ENCODE peak calls at places on chromosomes 2 and 18, in five cellular contexts. F is H9, S is mesenchymal stem cell, W is H1, Y is trophoblast cell. Z is an unnamed sample.

GRCh38 chr2:235709969-235710879 is 216.4 kb downstream of the AGAP1 start:
- DNase-seq in F (no peak), S (no peak), W (no peak), Y (no peak), Z (peak)

GRCh38 chr2:163565192-163565591 is 170.6 kb downstream of the FIGN start:
- DNase-seq in F (no peak), S (no peak), W (no peak), Y (no peak), Z (no peak)

GRCh38 chr2:172089633-172090032 is 4.3 kb downstream of the DLX1 start:
- DNase-seq in F (no peak), S (no peak), W (no peak), Y (no peak), Z (no peak)

GRCh38 chr2:18976112-18976961 is 382.1 kb downstream of the OSR1 start:
- DNase-seq in F (no peak), S (peak), W (no peak), Y (no peak), Z (no peak)

GRCh38 chr18:31490387-31490786 is 7.6 kb upstream of the DSG2 start:
- DNase-seq in F (no peak), S (no peak), W (no peak), Y (peak), Z (no peak)

GRCh38 chr2:138997849-138998517 is 217.8 kb upstream of the NXPH2 start:
- DNase-seq in F (no peak), S (peak), W (no peak), Y (no peak), Z (no peak)

GRCh38 chr2:96527990-96528679 is 8.4 kb upstream of the ARID5A start:
- DNase-seq in F (no peak), S (peak), W (no peak), Y (peak), Z (no peak)

GRCh38 chr2:202054716-202055115 is 18.3 kb upstream of the KIAA2012 start:
- DNase-seq in F (no peak), S (no peak), W (no peak), Y (no peak), Z (no peak)

GRCh38 chr2:160010361-160011145 is 51.9 kb downstream of the PLA2R1 start:
- DNase-seq in F (no peak), S (no peak), W (no peak), Y (no peak), Z (no peak)

GRCh38 chr2:149098722-149099121 is 60.2 kb downstream of the LYPD6B start:
- DNase-seq in F (no peak), S (peak), W (no peak), Y (no peak), Z (no peak)

GRCh38 chr2:240369725-240370585 is 65.5 kb upstream of the GPC1 start:
- DNase-seq in F (no peak), S (peak), W (no peak), Y (peak), Z (no peak)

GRCh38 chr2:142867161-142867560 is 10.3 kb upstream of the KYNU start:
- DNase-seq in F (no peak), S (no peak), W (no peak), Y (peak), Z (no peak)

GRCh38 chr18:10739152-10739551 is 213.3 kb downstream of the NAPG start:
- DNase-seq in F (no peak), S (no peak), W (no peak), Y (peak), Z (no peak)

GRCh38 chr2:209772316-209772715 is 684 bp downstream of the UNC80 start:
- DNase-seq in F (no peak), S (no peak), W (no peak), Y (no peak), Z (no peak)

GRCh38 chr2:23691106-23691470 is 235.8 kb downstream of the ATAD2B start:
- DNase-seq in F (no peak), S (no peak), W (no peak), Y (no peak), Z (no peak)

GRCh38 chr18:4765401-4765800 is 310.3 kb upstream of the DLGAP1 start:
- DNase-seq in F (peak), S (no peak), W (peak), Y (no peak), Z (no peak)

GRCh38 chr2:112021781-112022231 is 33.3 kb upstream of the TMEM87B start:
- DNase-seq in F (no peak), S (peak), W (no peak), Y (no peak), Z (no peak)

GRCh38 chr2:31998731-31999383 is 12.0 kb downstream of the MEMO1 start:
- DNase-seq in F (no peak), S (no peak), W (no peak), Y (no peak), Z (no peak)

GRCh38 chr2:221596192-221596591 is 24.1 kb upstream of the EPHA4 start:
- DNase-seq in F (no peak), S (peak), W (no peak), Y (peak), Z (no peak)

GRCh38 chr2:220226076-220226475 is 598.6 kb downstream of the SLC4A3 start:
- DNase-seq in F (no peak), S (no peak), W (no peak), Y (peak), Z (no peak)

GRCh38 chr18:77173274-77174030 is 40.9 kb upstream of the MBP start:
- DNase-seq in F (no peak), S (no peak), W (no peak), Y (no peak), Z (no peak)

GRCh38 chr2:16148632-16149348 is 208.4 kb downstream of the MYCN start:
- DNase-seq in F (no peak), S (no peak), W (peak), Y (peak), Z (no peak)

GRCh38 chr2:133296396-133296795 is 271.9 kb downstream of the NCKAP5 start:
- DNase-seq in F (no peak), S (no peak), W (no peak), Y (peak), Z (no peak)

GRCh38 chr2:207503234-207503633 is 26.5 kb upstream of the CREB1 start:
- DNase-seq in F (no peak), S (peak), W (no peak), Y (peak), Z (no peak)

GRCh38 chr2:68686178-68686577 is 42.8 kb downstream of the PROKR1 start:
- DNase-seq in F (no peak), S (no peak), W (no peak), Y (no peak), Z (no peak)

GRCh38 chr2:143132360-143132759 is 3.1 kb downstream of the ARHGAP15 start:
- DNase-seq in F (no peak), S (no peak), W (no peak), Y (no peak), Z (no peak)

GRCh38 chr2:239640676-239641580 is 240.1 kb upstream of the HDAC4 start:
- DNase-seq in F (no peak), S (no peak), W (no peak), Y (no peak), Z (no peak)

GRCh38 chr2:60778352-60778751 is 22.3 kb downstream of the PAPOLG start:
- DNase-seq in F (no peak), S (no peak), W (no peak), Y (no peak), Z (no peak)

GRCh38 chr2:130836501-130837174 is at the start of gene ARHGEF4:
- DNase-seq in F (peak), S (no peak), W (peak), Y (peak), Z (peak)

GRCh38 chr2:238714038-238714528 is 133.8 kb upstream of the TWIST2 start:
- DNase-seq in F (no peak), S (no peak), W (no peak), Y (no peak), Z (no peak)

GRCh38 chr18:12659904-12660605 is 2.1 kb upstream of the SPIRE1 start:
- DNase-seq in F (no peak), S (peak), W (no peak), Y (peak), Z (peak)

GRCh38 chr18:2856499-2856898 is 9.7 kb downstream of the EMILIN2 start:
- DNase-seq in F (no peak), S (no peak), W (no peak), Y (no peak), Z (no peak)

GRCh38 chr18:59009846-59010245 is 129.8 kb upstream of the SEC11C start:
- DNase-seq in F (no peak), S (no peak), W (peak), Y (no peak), Z (no peak)

GRCh38 chr18:58325521-58325908 is 281.5 kb downstream of the NEDD4L start:
- DNase-seq in F (no peak), S (no peak), W (no peak), Y (no peak), Z (no peak)

GRCh38 chr2:37098416-37099118 is 14.2 kb downstream of the GPATCH11 start:
- DNase-seq in F (no peak), S (no peak), W (no peak), Y (peak), Z (no peak)

GRCh38 chr2:14064346-14064745 is 568.2 kb upstream of the LRATD1 start:
- DNase-seq in F (no peak), S (no peak), W (no peak), Y (no peak), Z (no peak)

GRCh38 chr2:113067681-113068080 is at the start of gene IL1F10:
- DNase-seq in F (no peak), S (no peak), W (no peak), Y (no peak), Z (no peak)

GRCh38 chr2:88011011-88011410 is 5.3 kb downstream of the RNU2-63P start:
- DNase-seq in F (no peak), S (no peak), W (no peak), Y (no peak), Z (no peak)
- H2BK12ac ChIP-seq in F (no peak), S (no peak), W (no peak), Y (no peak), Z (no peak)

GRCh38 chr2:223046470-223047053 is 5.4 kb upstream of the KCNE4 start:
- DNase-seq in F (no peak), S (peak), W (no peak), Y (peak), Z (no peak)
- H2BK12ac ChIP-seq in F (no peak), S (peak), W (no peak), Y (peak), Z (no peak)

GRCh38 chr2:119679846-119680245 is 845 bp downstream of the TMEM177 start:
- DNase-seq in F (no peak), S (no peak), W (no peak), Y (no peak), Z (no peak)

GRCh38 chr2:119678021-119678656 is 862 bp upstream of the TMEM177 start:
- DNase-seq in F (peak), S (no peak), W (no peak), Y (peak), Z (no peak)

GRCh38 chr2:119680457-119681195 is 1.6 kb downstream of the TMEM177 start:
- DNase-seq in F (no peak), S (no peak), W (no peak), Y (no peak), Z (no peak)

GRCh38 chr2:119681196-119681867 is 2.3 kb downstream of the TMEM177 start:
- DNase-seq in F (no peak), S (no peak), W (no peak), Y (no peak), Z (no peak)

DNA sequence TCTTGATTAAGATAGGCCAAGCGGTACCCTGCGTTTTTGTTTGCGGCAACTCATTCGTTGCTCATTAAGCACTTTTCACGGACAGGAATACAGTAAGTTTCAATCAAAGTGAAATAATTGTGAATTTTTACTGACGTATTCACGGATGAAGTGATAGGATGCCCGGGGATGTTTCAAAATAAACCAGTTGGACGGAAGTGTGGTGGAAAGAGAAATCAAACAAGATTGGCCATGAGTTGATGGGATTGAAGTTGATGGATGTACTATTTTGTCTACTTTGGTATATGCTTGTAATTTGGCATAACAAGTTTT is 481 bp downstream of the TMEM177 start:
- DNase-seq in F (peak), S (peak), W (no peak), Y (no peak), Z (no peak)
- H2BK12ac ChIP-seq in F (no peak), S (no peak), W (no peak), Y (no peak), Z (no peak)

DNA sequence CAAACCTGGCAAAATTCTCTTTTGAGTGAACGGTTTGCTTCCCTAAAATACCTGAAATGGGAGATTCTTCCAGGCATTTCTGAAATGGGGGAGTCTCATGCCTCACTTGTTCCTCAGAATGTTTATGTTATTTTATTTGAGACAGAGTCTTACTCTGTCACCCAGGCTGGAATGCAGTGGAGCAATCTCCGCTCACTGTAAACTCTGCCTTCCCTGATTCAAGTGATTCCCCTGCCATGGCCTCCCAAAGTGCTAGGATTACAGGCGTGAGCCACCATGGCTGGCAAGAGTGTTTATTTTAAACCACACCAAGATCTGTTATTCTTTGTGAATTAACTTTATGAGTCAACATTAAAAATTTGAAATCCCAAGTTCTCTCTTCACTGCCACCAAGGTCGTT is 6.4 kb upstream of the FHL2 start:
- DNase-seq in F (no peak), S (peak), W (no peak), Y (peak), Z (no peak)
- H2BK12ac ChIP-seq in F (no peak), S (no peak), W (no peak), Y (no peak), Z (no peak)

GRCh38 chr2:200267350-200267749 is 39.1 kb upstream of the SPATS2L start:
- DNase-seq in F (no peak), S (peak), W (no peak), Y (no peak), Z (no peak)

GRCh38 chr2:200274116-200275075 is 32.1 kb upstream of the SPATS2L start:
- DNase-seq in F (no peak), S (peak), W (no peak), Y (peak), Z (no peak)

GRCh38 chr2:200266406-200266805 is 40.1 kb upstream of the SPATS2L start:
- DNase-seq in F (no peak), S (no peak), W (no peak), Y (no peak), Z (no peak)

GRCh38 chr2:200272320-200272719 is 34.2 kb upstream of the SPATS2L start:
- DNase-seq in F (no peak), S (no peak), W (no peak), Y (no peak), Z (no peak)

GRCh38 chr2:200270732-200271131 is 35.8 kb upstream of the SPATS2L start:
- DNase-seq in F (no peak), S (no peak), W (no peak), Y (no peak), Z (no peak)
- H2BK12ac ChIP-seq in F (no peak), S (no peak), W (no peak), Y (no peak), Z (no peak)

DNA sequence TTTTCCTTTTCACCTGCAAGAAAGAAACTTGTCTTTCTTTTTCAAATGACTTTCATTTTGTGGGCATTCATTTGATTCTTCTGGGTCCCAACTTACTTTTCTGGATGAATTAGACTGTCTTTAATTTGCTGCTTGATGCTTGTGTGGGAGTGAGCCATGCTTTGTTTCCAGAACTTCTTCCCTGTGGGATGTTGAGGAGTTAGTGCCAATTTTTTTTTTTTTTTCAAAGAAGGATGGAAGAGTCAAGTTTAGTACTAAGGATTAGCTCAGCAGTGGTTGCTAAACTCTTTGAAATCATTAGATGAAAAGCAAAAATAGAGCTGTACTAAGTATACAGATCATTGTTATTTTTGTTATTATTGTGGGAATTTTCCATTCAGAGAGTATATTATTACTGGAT is 17.2 kb upstream of the KCTD1 start:
- DNase-seq in F (no peak), S (no peak), W (no peak), Y (no peak), Z (no peak)
- H2BK12ac ChIP-seq in F (no peak), S (no peak), W (no peak), Y (no peak), Z (no peak)

DNA sequence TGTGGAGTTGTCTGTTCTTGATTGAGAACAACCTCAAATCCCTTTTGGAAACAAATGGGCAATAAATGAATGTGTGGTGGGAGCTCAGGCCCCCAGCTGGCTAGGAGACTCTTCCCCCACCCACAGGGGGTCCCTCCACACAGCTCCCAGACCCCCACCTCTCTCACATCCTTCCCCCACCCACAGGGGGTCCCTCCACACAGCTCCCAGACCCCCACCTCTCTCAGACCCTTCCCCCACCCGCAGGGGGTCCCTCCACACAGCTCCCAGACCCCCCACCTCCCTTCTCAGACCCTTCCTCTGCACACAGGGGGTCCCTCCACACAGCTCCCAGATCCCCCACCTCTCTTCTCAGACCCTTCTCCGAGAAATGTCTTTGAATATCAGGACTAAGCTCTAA is 79.0 kb upstream of the CTDP1 start:
- DNase-seq in F (no peak), S (no peak), W (no peak), Y (no peak), Z (no peak)
- H2BK12ac ChIP-seq in F (no peak), S (no peak), W (no peak), Y (no peak), Z (no peak)

DNA sequence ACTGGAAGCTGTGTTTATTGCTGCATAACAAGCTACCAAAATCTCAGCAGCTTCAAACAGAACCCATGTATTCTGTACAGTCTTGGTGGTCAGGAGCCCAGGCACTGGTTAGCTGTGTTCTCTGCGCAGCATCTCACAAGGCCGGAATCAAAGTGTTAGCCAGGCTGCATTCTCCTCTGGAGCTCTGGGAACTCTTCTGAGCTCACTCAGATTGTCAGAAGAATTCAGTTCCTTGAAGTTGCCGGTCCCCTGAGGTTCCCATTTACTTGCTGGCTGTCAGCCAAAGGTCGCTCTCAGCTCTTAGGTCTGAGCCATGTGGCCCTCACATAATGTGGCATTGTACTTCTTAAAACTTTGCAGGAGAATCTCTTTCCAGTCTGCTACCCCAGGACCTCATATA is 123.6 kb upstream of the SMIM21 start:
- DNase-seq in F (no peak), S (no peak), W (no peak), Y (no peak), Z (no peak)
- H2BK12ac ChIP-seq in F (no peak), S (no peak), W (no peak), Y (no peak), Z (no peak)